ENCODE peak calls at places on chromosomes 11 and 22, in five cellular contexts. Q is Peyer's patch, W is endothelial cell, X is fibroblast of villous mesenchyme, L is mesothelial cell of epicardium. K is an unnamed sample.

GRCh38 chr22:44928064-44928463 is 81.7 kb downstream of the PHF21B start:
- DNase-seq in Q (no peak), W (no peak), X (no peak), L (no peak), K (no peak)

GRCh38 chr11:64132388-64132771 is 33.5 kb downstream of the MACROD1 start:
- DNase-seq in Q (no peak), W (no peak), X (no peak), L (no peak), K (no peak)

GRCh38 chr22:22422629-22423112 is 85.9 kb downstream of the ZNF280B start:
- DNase-seq in Q (peak), W (peak), X (peak), L (no peak), K (peak)

GRCh38 chr22:38230108-38230825 is 28.5 kb downstream of the MAFF start:
- DNase-seq in Q (no peak), W (peak), X (peak), L (no peak), K (peak)

GRCh38 chr11:6531267-6531752 is 34.2 kb downstream of the DNHD1 start:
- DNase-seq in Q (no peak), W (peak), X (peak), L (no peak), K (no peak)

GRCh38 chr11:66846671-66847091 is 3.4 kb downstream of the RCE1 start:
- DNase-seq in Q (no peak), W (no peak), X (no peak), L (no peak), K (no peak)

GRCh38 chr11:62922653-62923371 is 1.6 kb upstream of the CHRM1 start:
- DNase-seq in Q (no peak), W (peak), X (no peak), L (no peak), K (no peak)

GRCh38 chr22:21754523-21755128 is 19.0 kb upstream of the YPEL1 start:
- DNase-seq in Q (peak), W (no peak), X (peak), L (no peak), K (no peak)

GRCh38 chr11:47586043-47586442 is 435 bp upstream of the FAM180B start:
- DNase-seq in Q (no peak), W (no peak), X (no peak), L (no peak), K (no peak)

GRCh38 chr11:10891321-10891720 is 33.5 kb upstream of the ZBED5 start:
- DNase-seq in Q (no peak), W (no peak), X (no peak), L (no peak), K (no peak)

GRCh38 chr11:105741488-105742020 is 131.7 kb downstream of the GRIA4 start:
- DNase-seq in Q (no peak), W (no peak), X (no peak), L (no peak), K (no peak)

GRCh38 chr11:111423250-111423615 is 44.2 kb upstream of the POU2AF1 start:
- DNase-seq in Q (no peak), W (no peak), X (no peak), L (no peak), K (no peak)
- TF ChIP-seq CTCF in Q (no peak), W (no peak), X (no peak), L (no peak), K (no peak)

GRCh38 chr11:32446227-32446626 is 10.9 kb upstream of the WT1 start:
- DNase-seq in Q (no peak), W (no peak), X (peak), L (no peak), K (no peak)

GRCh38 chr11:32451808-32452207 is 16.5 kb upstream of the WT1 start:
- DNase-seq in Q (no peak), W (no peak), X (no peak), L (no peak), K (no peak)

GRCh38 chr11:32450372-32450771 is 15.0 kb upstream of the WT1 start:
- DNase-seq in Q (no peak), W (no peak), X (no peak), L (no peak), K (no peak)

GRCh38 chr11:32447252-32447651 is 11.9 kb upstream of the WT1 start:
- DNase-seq in Q (no peak), W (no peak), X (no peak), L (no peak), K (no peak)

DNA sequence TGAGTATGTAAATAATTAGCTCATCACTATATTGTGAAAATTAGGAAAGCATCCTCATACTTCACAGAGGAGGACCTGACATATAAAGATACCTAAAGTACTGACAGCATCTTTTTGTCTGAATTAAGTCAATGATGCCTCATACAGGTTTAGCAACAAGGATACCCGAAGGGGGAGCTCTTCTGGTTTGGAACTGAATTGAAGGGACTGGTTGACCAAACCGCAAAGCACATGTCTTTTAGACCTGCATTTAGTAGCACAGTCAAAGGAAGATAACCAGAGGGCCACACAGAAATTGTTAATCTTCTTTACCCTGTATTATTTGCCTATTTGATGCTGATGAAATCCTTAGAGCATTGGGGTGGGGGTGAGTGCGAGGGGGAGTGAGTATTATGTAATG is 12.9 kb upstream of the WT1 start:
- DNase-seq in Q (no peak), W (peak), X (peak), L (no peak), K (no peak)
- TF ChIP-seq CTCF in Q (no peak), W (no peak), X (peak), L (no peak), K (no peak)

GRCh38 chr22:46123694-46124382 is 26.5 kb upstream of the PPARA start:
- DNase-seq in Q (no peak), W (no peak), X (no peak), L (no peak), K (no peak)
- TF ChIP-seq CTCF in Q (no peak), W (no peak), X (no peak), L (no peak), K (no peak)

GRCh38 chr22:23537421-23537820 is 42.7 kb downstream of the IGLL1 start:
- DNase-seq in Q (no peak), W (no peak), X (no peak), L (no peak), K (no peak)
- TF ChIP-seq CTCF in Q (no peak), W (no peak), X (no peak), L (no peak), K (no peak)

DNA sequence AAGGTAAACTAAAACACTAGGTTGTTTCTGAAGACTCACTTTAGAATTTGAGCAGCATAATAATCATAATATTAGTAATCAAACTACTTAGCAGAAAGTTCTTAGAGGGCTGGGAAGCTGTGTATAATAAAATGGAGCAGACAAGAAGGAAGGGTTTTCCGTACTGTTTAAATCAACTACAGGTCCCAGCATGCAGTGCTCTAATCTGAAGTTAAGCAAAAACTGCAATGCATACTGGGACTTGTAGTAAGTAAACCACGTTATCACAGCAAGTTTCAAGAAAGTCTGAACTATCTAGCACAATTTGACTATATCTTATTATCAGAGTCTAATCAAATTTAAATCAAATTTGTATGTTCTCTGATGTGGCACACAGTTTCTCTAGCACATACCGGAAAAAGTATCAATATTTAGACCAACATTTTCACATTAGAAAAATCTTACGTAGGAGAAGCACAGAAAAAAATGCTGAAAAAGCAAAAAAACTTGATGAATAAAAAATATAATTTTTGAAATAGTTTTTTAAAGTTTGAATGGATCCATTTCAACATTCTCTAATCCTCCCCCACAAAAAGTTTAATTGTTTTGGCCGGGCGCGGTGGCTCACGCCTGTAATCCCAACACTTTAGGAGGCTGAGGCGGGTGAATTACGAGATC is 8.2 kb downstream of the PHF21A start:
- DNase-seq in Q (no peak), W (no peak), X (peak), L (no peak), K (no peak)
- TF ChIP-seq CTCF in Q (no peak), W (no peak), X (no peak), L (no peak), K (no peak)

GRCh38 chr11:65246506-65246905 is 15.3 kb upstream of the POLA2 start:
- DNase-seq in Q (no peak), W (no peak), X (no peak), L (no peak), K (no peak)
- TF ChIP-seq CTCF in Q (no peak), W (no peak), X (no peak), L (no peak), K (no peak)

DNA sequence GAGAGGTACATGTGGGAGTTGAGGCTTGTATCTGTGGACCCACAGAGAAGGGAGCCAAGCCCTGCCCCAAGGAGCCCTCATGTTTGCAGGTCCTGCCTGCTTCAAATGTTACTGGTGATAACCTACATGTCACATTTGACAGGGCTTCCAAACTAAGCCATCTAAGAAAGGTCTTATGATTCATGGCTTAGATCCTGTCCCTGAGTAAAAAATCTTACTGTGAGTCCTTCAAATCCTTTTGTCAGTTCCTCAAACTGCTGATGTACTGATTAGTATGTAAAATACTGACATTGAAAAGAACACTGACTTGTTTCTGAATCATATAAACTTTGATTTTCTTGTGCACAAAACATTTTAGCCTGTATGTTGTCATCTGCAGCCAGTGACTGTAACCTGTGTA is 1.0 kb upstream of the PANX1 start:
- DNase-seq in Q (no peak), W (no peak), X (no peak), L (no peak), K (no peak)
- TF ChIP-seq CTCF in Q (no peak), W (no peak), X (no peak), L (no peak), K (no peak)

GRCh38 chr22:19854778-19855503 is at the start of the genes GNB1L and RTL10:
- DNase-seq in Q (peak), W (peak), X (peak), L (peak), K (peak)
- TF ChIP-seq CTCF in Q (peak), W (no peak), X (no peak), L (no peak), K (no peak)

DNA sequence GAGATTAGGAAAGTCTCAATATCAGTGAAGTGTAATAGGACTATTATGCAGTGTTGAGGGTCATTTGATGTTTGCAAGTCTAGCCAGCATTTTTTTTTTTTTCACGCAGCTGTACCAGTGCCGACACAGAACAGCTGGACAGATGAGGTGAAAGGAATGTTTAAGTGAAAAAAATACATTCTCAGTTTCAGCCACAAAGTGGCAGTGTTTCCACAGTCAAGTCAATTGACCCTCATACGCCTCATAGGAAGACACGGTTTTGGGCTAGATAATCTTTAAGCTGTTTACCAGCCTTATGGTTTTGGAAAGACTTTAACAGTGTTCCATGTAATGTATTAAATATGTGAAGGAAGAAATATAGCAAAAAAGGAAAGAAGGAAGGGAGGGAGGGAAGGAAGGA is 349.9 kb upstream of the ANO3 start:
- DNase-seq in Q (no peak), W (peak), X (peak), L (no peak), K (no peak)
- TF ChIP-seq CTCF in Q (peak), W (peak), X (peak), L (peak), K (no peak)

GRCh38 chr11:119983240-119983732 is 154.6 kb downstream of the TRIM29 start:
- DNase-seq in Q (no peak), W (no peak), X (no peak), L (no peak), K (no peak)
- TF ChIP-seq CTCF in Q (no peak), W (no peak), X (no peak), L (no peak), K (no peak)

K was measured in natural killer cell.